ENCODE peak calls at places on chromosomes 16 and 17, in four cellular contexts. J is fibroblast of pulmonary artery, C is bronchial epithelial cell, H is stomach. M is an unnamed sample.
A peak's percentile ranks its signal among the peaks of the same experiment; 100 is the strongest.

GRCh38 chr17:61411114-61411943 is 11.7 kb downstream of the TBX2 start:
- DNase-seq in J (no peak), H (peak; percentile 51), C (peak; percentile 10), M (no peak)

GRCh38 chr17:61926831-61927210 is 961 bp downstream of the INTS2 start:
- DNase-seq in C (no peak), H (no peak), J (no peak), M (no peak)

GRCh38 chr17:41065829-41066624 is at the start of gene KRTAP2-4:
- DNase-seq in C (peak; percentile 94), J (peak; percentile 49), H (no peak), M (no peak)

GRCh38 chr16:70470927-70471341 is 16.5 kb downstream of the FCSK start:
- DNase-seq in H (peak; percentile 61), C (no peak), J (peak; percentile 31), M (peak; percentile 65)

GRCh38 chr17:60293580-60294335 is 98.2 kb downstream of the USP32 start:
- DNase-seq in H (no peak), J (no peak), C (no peak), M (no peak)

GRCh38 chr16:50769-51591 is 2.4 kb downstream of the POLR3K start:
- DNase-seq in J (no peak), C (no peak), H (no peak), M (no peak)

GRCh38 chr17:18069101-18069500 is 18.6 kb upstream of the DRG2 start:
- DNase-seq in J (no peak), C (no peak), H (no peak), M (no peak)

GRCh38 chr17:41457656-41458055 is 9.5 kb downstream of the KRT32 start:
- DNase-seq in J (no peak), H (no peak), C (no peak), M (no peak)

GRCh38 chr17:50163846-50164696 is 1.7 kb upstream of the SGCA start:
- DNase-seq in H (no peak), C (no peak), J (no peak), M (no peak)
- H3K4me3 ChIP-seq in H (no peak overlapping the region), C (no peak overlapping the region), J (no peak overlapping the region), M (no peak overlapping the region)

GRCh38 chr17:69232650-69233049 is 4.0 kb upstream of the ABCA10 start:
- DNase-seq in H (no peak), J (peak; percentile 8), C (no peak), M (no peak)

GRCh38 chr17:69239611-69240010 is 11.0 kb upstream of the ABCA10 start:
- DNase-seq in J (no peak), C (no peak), H (no peak), M (no peak)

GRCh38 chr17:69236464-69236863 is 7.8 kb upstream of the ABCA10 start:
- DNase-seq in J (no peak), H (no peak), C (no peak), M (no peak)

GRCh38 chr17:69236946-69237345 is 8.3 kb upstream of the ABCA10 start:
- DNase-seq in H (no peak), J (no peak), C (no peak), M (no peak)

GRCh38 chr17:69235338-69236058 is 6.9 kb upstream of the ABCA10 start:
- DNase-seq in C (peak; percentile 62), H (peak; percentile 78), J (peak; percentile 94), M (peak; percentile 58)
- H3K4me3 ChIP-seq in C (no peak overlapping the region), H (no peak overlapping the region), J (no peak overlapping the region), M (no peak overlapping the region)

GRCh38 chr17:3828852-3829232 is 17.2 kb downstream of the NCBP3 start:
- DNase-seq in C (no peak), H (no peak), J (no peak), M (no peak)

GRCh38 chr17:3828151-3828851 is 17.7 kb downstream of the NCBP3 start:
- DNase-seq in J (no peak), C (no peak), H (peak; percentile 45), M (peak; percentile 60)

GRCh38 chr17:3826191-3826590 is 19.9 kb downstream of the NCBP3 start:
- DNase-seq in H (no peak), C (no peak), J (no peak), M (no peak)

GRCh38 chr17:3827124-3827773 is 18.8 kb downstream of the NCBP3 start:
- DNase-seq in J (peak; percentile 84), C (peak; percentile 75), H (peak; percentile 65), M (peak; percentile 31)
- H3K4me3 ChIP-seq in J (no peak overlapping the region), C (no peak overlapping the region), H (no peak overlapping the region), M (no peak overlapping the region)

DNA sequence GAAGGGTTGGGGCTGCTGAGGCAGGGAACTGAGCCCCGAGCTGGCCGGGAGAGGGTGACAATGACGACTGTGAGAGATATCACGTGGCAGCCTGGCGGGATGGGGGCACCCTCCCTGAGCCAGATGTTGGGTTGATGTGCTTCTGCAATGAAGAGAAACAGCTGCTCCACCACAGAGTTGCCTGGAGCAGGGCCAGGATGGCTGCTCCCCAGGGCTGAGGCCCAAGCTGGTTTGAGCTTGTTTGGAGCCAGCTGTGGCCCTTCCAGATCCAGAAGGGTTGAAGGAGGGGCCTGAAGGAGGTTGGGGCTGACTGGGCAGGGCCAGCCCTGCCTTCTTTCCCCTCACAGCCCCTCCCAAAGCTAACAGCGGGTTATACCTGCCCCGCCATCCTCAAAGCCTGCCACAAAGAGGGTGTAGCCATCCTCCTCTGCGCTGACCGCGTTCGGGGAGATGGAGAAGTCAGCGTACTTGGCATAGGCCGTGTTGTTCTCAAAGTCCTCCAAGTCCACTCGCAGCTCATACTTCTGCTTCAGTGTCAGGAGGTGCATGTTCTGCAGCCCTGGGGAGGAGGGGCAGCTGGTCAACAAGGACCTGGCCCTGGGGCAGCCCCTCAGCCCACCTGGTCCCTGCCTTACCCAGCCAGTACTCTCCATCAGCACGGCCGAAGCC is 2.1 kb downstream of the MFAP4 start:
- DNase-seq in J (peak; percentile 96), C (peak; percentile 57), H (peak; percentile 76), M (peak; percentile 65)
- H3K4me3 ChIP-seq in J (peak overlapping the region; percentile 58), C (no peak overlapping the region), H (peak overlapping the region; percentile 0), M (no peak overlapping the region)

M was measured in gastrocnemius medialis.